ENCODE peak calls at places on chromosomes 2 and 18, in six cellular contexts. J is foreskin fibroblast, T is ascending aorta, L is astrocyte, M is AG10803, W is colonic mucosa. I is an unnamed sample.

GRCh38 chr2:27833931-27834330 is 56.3 kb downstream of the RBKS start:
- DNase-seq in J (peak; percentile 50), L (peak; percentile 73), W (no peak), M (peak; percentile 67), T (no peak), I (peak; percentile 48)

GRCh38 chr2:134943540-134943939 is 24.9 kb downstream of the CCNT2 start:
- DNase-seq in T (no peak), M (no peak), J (no peak), L (no peak), W (no peak), I (no peak)

GRCh38 chr2:160388464-160389263 is 104.9 kb downstream of the RBMS1 start:
- DNase-seq in W (peak; percentile 43), J (peak; percentile 46), L (no peak), T (no peak), M (peak; percentile 61), I (no peak)

GRCh38 chr18:58046794-58047555 is 2.9 kb downstream of the NEDD4L start:
- DNase-seq in L (no peak), J (no peak), T (no peak), M (no peak), W (no peak), I (no peak)

GRCh38 chr2:41894563-41895333 is 153.1 kb upstream of the PKDCC start:
- DNase-seq in M (no peak), T (no peak), L (no peak), W (no peak), J (no peak), I (no peak)

GRCh38 chr2:174635747-174636399 is 38.3 kb upstream of the WIPF1 start:
- DNase-seq in M (peak; percentile 80), W (no peak), J (peak; percentile 77), L (peak; percentile 81), T (no peak), I (peak; percentile 54)

GRCh38 chr2:52294628-52295027 is 1262.7 kb upstream of the NRXN1 start:
- DNase-seq in M (no peak), T (no peak), W (no peak), J (no peak), L (no peak), I (no peak)

GRCh38 chr2:160261731-160262130 is 61.7 kb upstream of the ITGB6 start:
- DNase-seq in T (no peak), J (peak; percentile 52), W (no peak), L (no peak), M (peak; percentile 39), I (no peak)

GRCh38 chr2:71458413-71459083 is 5.2 kb downstream of the DYSF start:
- DNase-seq in W (no peak), J (no peak), L (peak; percentile 72), M (peak; percentile 56), T (no peak), I (peak; percentile 13)

GRCh38 chr2:50535971-50536759 is 495.8 kb downstream of the NRXN1 start:
- DNase-seq in W (no peak), M (no peak), L (peak; percentile 14), T (no peak), J (peak; percentile 7), I (no peak)

GRCh38 chr2:85796549-85797262 is 42.9 kb downstream of the ATOH8 start:
- DNase-seq in M (peak; percentile 73), L (no peak), W (no peak), J (no peak), T (no peak), I (no peak)

GRCh38 chr2:226873051-226873620 is 37.3 kb downstream of the RHBDD1 start:
- DNase-seq in M (no peak), T (no peak), J (peak; percentile 47), W (no peak), L (peak; percentile 12), I (peak; percentile 65)

GRCh38 chr2:84494070-84494469 is 22.2 kb upstream of the DNAH6 start:
- DNase-seq in L (peak; percentile 42), M (peak; percentile 18), J (peak; percentile 15), T (no peak), W (no peak), I (peak; percentile 53)

GRCh38 chr18:80202264-80202998 is 44.9 kb downstream of the PARD6G start:
- DNase-seq in W (no peak), M (no peak), L (no peak), T (no peak), J (no peak), I (no peak)

GRCh38 chr2:172430671-172431070 is 3.3 kb downstream of the ITGA6 start:
- DNase-seq in M (no peak), T (no peak), L (no peak), J (no peak), W (no peak), I (no peak)

GRCh38 chr2:172430027-172430426 is 2.6 kb downstream of the ITGA6 start:
- DNase-seq in M (no peak), T (no peak), W (no peak), L (no peak), J (no peak), I (no peak)

GRCh38 chr2:172428841-172429173 is 1.4 kb downstream of the ITGA6 start:
- DNase-seq in M (no peak), J (peak; percentile 26), W (no peak), T (no peak), L (no peak), I (no peak)

GRCh38 chr2:172427990-172428840 is 829 bp downstream of the ITGA6 start:
- DNase-seq in W (peak; percentile 77), M (no peak), J (peak; percentile 57), T (no peak), L (no peak), I (no peak)

DNA sequence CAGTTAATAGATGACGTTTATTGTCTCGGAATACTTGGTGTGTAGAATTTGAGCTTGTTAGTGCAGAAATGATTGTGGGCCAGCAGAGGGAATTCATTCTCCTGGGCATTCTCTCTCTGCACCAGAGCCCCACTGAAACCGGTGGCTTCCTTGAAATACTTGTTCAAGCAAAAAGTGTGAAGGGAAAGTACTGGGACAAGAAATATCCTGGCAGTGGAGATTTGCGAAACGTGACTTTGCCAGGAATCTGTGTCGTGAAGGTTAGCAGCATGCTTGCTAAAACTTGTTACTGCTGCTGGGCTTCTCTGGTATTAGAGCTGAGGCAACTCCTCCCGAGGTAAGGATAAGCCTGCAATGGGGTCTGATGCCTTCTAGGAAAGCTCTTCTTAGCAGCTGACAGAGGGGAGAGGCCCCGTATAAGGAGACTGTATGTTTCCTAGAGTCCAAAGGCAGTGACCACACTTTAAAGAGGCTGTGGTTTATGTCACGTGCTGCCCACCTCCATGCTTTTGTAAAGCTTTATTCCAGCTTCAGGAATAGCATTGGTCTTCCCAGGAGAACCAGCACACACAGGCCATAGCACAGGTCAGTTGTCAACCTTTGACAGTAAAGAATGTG is 2.1 kb downstream of the ITGA6 start:
- DNase-seq in J (peak; percentile 43), M (peak; percentile 36), T (no peak), L (no peak), W (no peak), I (peak; percentile 33)
- TF ChIP-seq CTCF in J (peak; percentile 6), M (peak; percentile 33), T (no peak), L (no peak), W (no peak), I (no peak)

GRCh38 chr2:241802806-241803318 is 6.1 kb upstream of the NEU4 start:
- DNase-seq in W (peak; percentile 18), J (no peak), T (no peak), M (no peak), L (no peak), I (no peak)

GRCh38 chr2:241802421-241802749 is 6.6 kb upstream of the NEU4 start:
- DNase-seq in L (no peak), T (no peak), W (peak; percentile 22), M (no peak), J (no peak), I (no peak)

GRCh38 chr2:241803387-241804325 is 5.3 kb upstream of the NEU4 start:
- DNase-seq in T (no peak), L (peak; percentile 34), M (peak; percentile 25), J (peak; percentile 67), W (peak; percentile 26), I (no peak)

GRCh38 chr2:241801611-241802420 is 7.2 kb upstream of the NEU4 start:
- DNase-seq in M (no peak), J (no peak), T (no peak), W (peak; percentile 66), L (no peak), I (no peak)

DNA sequence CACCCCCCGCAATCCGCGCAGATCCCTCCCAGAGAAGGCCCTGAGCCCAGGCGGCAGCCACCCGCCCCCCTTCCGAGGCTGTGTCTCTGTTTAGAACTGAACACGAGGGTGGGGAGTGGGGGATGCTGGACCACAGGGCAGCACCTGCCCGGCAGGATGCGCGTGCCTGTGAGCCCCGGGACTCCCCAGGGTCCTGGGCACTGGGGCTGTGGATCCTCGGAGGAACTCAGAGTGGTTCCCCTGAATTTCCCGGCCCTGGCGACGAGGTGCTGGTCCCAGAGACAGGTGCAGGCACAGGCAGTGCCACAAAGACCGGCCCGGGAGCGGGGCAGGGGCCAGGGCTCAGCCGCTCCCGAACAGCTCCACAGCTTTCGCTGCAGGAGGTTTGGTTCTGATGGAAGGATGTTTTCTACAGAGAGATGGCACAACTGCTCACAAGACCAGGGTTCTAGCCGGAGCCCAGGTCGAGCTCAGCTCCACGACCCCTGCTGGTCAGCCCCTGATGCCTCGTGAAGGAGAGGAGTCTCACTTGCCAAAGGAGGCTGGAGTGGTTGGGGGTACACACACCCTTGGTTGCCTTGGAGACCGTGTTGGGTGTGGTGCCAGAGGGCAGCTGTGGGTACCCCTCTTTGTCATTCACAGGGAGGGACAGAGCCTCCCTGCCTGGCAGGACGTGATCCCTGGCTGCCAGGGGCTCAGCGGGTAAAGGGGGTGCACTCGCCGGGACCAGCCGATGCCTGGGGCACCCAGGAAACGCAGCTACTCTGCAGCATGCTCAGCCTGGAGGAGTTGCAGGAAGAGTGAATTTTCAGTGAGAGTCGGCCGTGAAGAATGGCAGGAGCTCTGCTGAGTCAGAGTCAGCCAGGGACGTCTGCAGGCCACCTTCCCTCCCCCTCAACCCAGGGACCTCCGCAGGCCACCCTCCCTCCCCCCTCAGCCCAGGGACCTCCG is 4.4 kb upstream of the NEU4 start:
- DNase-seq in L (no peak), T (no peak), J (no peak), W (peak; percentile 24), M (peak; percentile 8), I (no peak)
- TF ChIP-seq CTCF in L (no peak), T (no peak), J (no peak), W (no peak), M (no peak), I (peak; percentile 15)

DNA sequence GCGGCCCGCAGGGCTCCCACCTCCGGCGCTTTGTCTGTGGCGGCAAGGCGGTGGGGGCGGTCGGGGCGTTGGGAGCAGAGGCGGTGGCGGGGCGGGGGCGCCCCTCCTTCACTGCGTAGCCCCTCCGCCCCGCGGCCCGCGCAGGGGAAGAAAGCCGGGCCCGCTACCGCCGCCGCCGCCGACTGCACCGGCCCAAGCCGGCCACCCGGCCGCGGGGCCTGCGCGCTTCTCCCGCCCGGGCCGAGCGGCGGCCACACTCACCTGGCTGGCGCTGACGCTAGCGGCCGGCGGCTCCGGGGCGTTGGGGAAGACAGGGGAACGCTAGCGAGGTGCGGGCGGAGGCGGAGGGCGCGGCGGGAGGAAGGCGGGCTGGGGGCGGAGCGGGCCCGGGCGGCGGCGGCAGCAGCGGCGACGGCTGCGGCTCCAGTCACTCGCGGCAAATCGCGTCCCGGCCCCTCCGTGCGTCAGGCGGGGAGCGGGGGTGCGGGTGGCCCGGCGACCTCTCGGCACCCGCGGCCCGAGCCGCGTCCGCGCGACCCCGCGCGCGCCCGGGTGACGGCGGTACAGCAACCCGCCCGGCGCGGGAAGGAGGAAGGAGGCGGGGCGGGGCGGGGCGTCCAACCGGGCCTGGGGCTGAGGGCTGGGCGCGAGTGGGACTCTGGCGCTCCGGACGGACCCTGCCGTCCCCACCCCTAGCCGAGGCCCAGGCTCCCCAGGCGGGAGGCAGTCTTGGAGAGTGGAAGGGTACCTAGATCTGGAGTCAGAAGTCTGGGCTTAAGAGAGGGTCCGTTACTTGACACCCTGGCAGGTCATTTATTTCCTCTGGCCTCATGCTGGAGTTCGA is at the start of gene SESTD1:
- DNase-seq in M (peak; percentile 41), W (peak; percentile 69), J (peak; percentile 69), T (no peak), L (peak; percentile 3), I (no peak)
- TF ChIP-seq CTCF in M (no peak), W (no peak), J (no peak), T (no peak), L (no peak), I (no peak)

GRCh38 chr2:239202836-239203235 is 198.0 kb downstream of the HDAC4 start:
- DNase-seq in L (no peak), J (no peak), W (no peak), T (no peak), M (no peak), I (no peak)
- TF ChIP-seq CTCF in L (no peak), J (no peak), W (no peak), T (no peak), M (no peak), I (no peak)